ENCODE peak calls at places on chromosomes 7 and 10, in nine cellular contexts. S is cardiac muscle cell; E is fibroblast of pulmonary artery; I is BJ; F is CD8-positive, alpha-beta T cell; R is sigmoid colon; Y is adrenal gland; C is bronchial epithelial cell; B is astrocyte of the spinal cord. X is an unnamed sample.

GRCh38 chr7:92590711-92591310 is 621 bp upstream of the FAM133B start:
- DNase-seq in S (no peak), E (no peak), I (no peak), F (no peak), R (no peak), Y (no peak), C (no peak), B (no peak), X (no peak)

GRCh38 chr10:103042129-103042528 is 124.0 kb downstream of the CNNM2 start:
- DNase-seq in S (no peak), E (no peak), I (no peak), F (no peak), R (no peak), Y (no peak), C (peak; percentile 69), B (no peak), X (no peak)

GRCh38 chr7:71482284-71482683 is 350.3 kb downstream of the GALNT17 start:
- DNase-seq in S (no peak), E (no peak), I (no peak), F (no peak), R (no peak), Y (no peak), C (no peak), B (no peak), X (no peak)

GRCh38 chr7:42099076-42099836 is 137.8 kb downstream of the GLI3 start:
- DNase-seq in S (no peak), E (no peak), I (no peak), F (no peak), R (no peak), Y (no peak), C (peak; percentile 26), B (no peak), X (no peak)

GRCh38 chr10:119253433-119254174 is 46.2 kb downstream of the GRK5 start:
- DNase-seq in S (peak; percentile 95), E (peak; percentile 92), I (peak; percentile 92), F (no peak), R (peak; percentile 92), Y (peak; percentile 90), C (peak; percentile 66), B (peak; percentile 97), X (peak; percentile 69)

GRCh38 chr10:61842755-61843497 is 58.6 kb upstream of the ARID5B start:
- DNase-seq in S (peak; percentile 58), E (peak; percentile 66), I (peak; percentile 33), F (no peak), R (no peak), Y (peak; percentile 52), C (peak; percentile 77), B (peak; percentile 70), X (no peak)

GRCh38 chr10:62224606-62225005 is 44.0 kb downstream of the RTKN2 start:
- DNase-seq in S (peak; percentile 59), E (peak; percentile 54), I (no peak), F (no peak), R (no peak), Y (no peak), C (peak; percentile 62), B (peak; percentile 65), X (no peak)

GRCh38 chr10:69043931-69044531 is 43.9 kb upstream of the SRGN start:
- DNase-seq in S (no peak), E (no peak), I (no peak), F (peak; percentile 22), R (no peak), Y (no peak), C (no peak), B (no peak), X (peak; percentile 42)

GRCh38 chr7:138316421-138317043 is 143.5 kb upstream of the TRIM24 start:
- DNase-seq in S (no peak), E (peak; percentile 3), I (no peak), F (no peak), R (no peak), Y (no peak), C (no peak), B (peak; percentile 12), X (no peak)

GRCh38 chr10:92181575-92181974 is 109.3 kb downstream of the CPEB3 start:
- DNase-seq in S (peak; percentile 11), E (peak; percentile 27), I (no peak), F (no peak), R (no peak), Y (no peak), C (no peak), B (no peak), X (no peak)

GRCh38 chr10:35576730-35577129 is 28.4 kb upstream of the GJD4 start:
- DNase-seq in S (no peak), E (no peak), I (no peak), F (no peak), R (no peak), Y (no peak), C (no peak), B (no peak), X (no peak)

GRCh38 chr10:35572583-35572982 is 32.6 kb upstream of the GJD4 start:
- DNase-seq in S (peak; percentile 6), E (peak; percentile 26), I (no peak), F (no peak), R (no peak), Y (no peak), C (no peak), B (no peak), X (no peak)

GRCh38 chr10:35573786-35574185 is 31.4 kb upstream of the GJD4 start:
- DNase-seq in S (no peak), E (no peak), I (no peak), F (no peak), R (no peak), Y (no peak), C (no peak), B (no peak), X (no peak)

GRCh38 chr10:35575640-35576039 is 29.5 kb upstream of the GJD4 start:
- DNase-seq in S (no peak), E (no peak), I (no peak), F (no peak), R (no peak), Y (no peak), C (no peak), B (no peak), X (no peak)

DNA sequence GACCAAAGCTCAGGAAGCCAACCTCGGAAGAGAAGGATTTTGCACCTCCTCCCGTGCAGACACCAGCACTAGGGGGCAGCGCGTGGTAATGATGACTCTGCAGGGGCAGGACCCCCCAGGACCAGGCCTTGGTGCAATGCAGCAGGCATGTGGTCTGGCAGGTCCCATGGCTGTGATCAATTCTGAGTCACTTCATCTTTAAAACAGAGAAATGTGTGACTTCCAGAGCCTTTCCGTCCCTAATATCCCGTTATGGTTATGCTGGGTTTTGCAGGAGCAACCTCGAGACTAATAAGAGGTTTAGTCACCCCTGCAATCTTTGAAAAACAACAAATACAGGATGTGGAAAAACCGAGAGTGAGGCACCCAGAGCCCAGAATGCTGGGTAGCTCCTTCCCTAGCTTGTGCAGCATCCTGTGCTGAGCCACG is 30.2 kb upstream of the GJD4 start:
- DNase-seq in S (peak; percentile 63), E (peak; percentile 80), I (peak; percentile 31), F (no peak), R (no peak), Y (no peak), C (no peak), B (peak; percentile 96), X (no peak)
- TF ChIP-seq CTCF in S (peak; percentile 45), E (peak; percentile 40), I (peak; percentile 30), F (no peak), R (no peak), Y (no peak), C (no peak), B (peak; percentile 58), X (peak; percentile 52)

GRCh38 chr7:16420649-16421332 is 547 bp downstream of the CRPPA start:
- DNase-seq in S (peak; percentile 94), E (peak; percentile 89), I (no peak), F (peak; percentile 82), R (peak; percentile 94), Y (peak; percentile 91), C (peak; percentile 83), B (peak; percentile 89), X (no peak)
- TF ChIP-seq CTCF in S (no peak), E (peak; percentile 8), I (peak; percentile 29), F (no peak), R (peak; percentile 45), Y (peak; percentile 31), C (peak; percentile 38), B (peak; percentile 30), X (peak; percentile 70)

GRCh38 chr7:44103566-44103940 is 592 bp upstream of the AEBP1 start:
- DNase-seq in S (no peak), E (no peak), I (no peak), F (no peak), R (no peak), Y (no peak), C (no peak), B (no peak), X (peak; percentile 70)

GRCh38 chr7:44102846-44103565 is 1.1 kb upstream of the AEBP1 start:
- DNase-seq in S (no peak), E (no peak), I (no peak), F (no peak), R (no peak), Y (no peak), C (no peak), B (no peak), X (peak; percentile 55)

GRCh38 chr7:44105832-44106231 is 1.7 kb downstream of the AEBP1 start:
- DNase-seq in S (no peak), E (no peak), I (no peak), F (no peak), R (no peak), Y (no peak), C (no peak), B (no peak), X (peak; percentile 22)

GRCh38 chr7:44104880-44105771 is 981 bp downstream of the AEBP1 start:
- DNase-seq in S (peak; percentile 60), E (peak; percentile 73), I (peak; percentile 43), F (no peak), R (peak; percentile 82), Y (peak; percentile 35), C (peak; percentile 72), B (peak; percentile 54), X (peak; percentile 72)

DNA sequence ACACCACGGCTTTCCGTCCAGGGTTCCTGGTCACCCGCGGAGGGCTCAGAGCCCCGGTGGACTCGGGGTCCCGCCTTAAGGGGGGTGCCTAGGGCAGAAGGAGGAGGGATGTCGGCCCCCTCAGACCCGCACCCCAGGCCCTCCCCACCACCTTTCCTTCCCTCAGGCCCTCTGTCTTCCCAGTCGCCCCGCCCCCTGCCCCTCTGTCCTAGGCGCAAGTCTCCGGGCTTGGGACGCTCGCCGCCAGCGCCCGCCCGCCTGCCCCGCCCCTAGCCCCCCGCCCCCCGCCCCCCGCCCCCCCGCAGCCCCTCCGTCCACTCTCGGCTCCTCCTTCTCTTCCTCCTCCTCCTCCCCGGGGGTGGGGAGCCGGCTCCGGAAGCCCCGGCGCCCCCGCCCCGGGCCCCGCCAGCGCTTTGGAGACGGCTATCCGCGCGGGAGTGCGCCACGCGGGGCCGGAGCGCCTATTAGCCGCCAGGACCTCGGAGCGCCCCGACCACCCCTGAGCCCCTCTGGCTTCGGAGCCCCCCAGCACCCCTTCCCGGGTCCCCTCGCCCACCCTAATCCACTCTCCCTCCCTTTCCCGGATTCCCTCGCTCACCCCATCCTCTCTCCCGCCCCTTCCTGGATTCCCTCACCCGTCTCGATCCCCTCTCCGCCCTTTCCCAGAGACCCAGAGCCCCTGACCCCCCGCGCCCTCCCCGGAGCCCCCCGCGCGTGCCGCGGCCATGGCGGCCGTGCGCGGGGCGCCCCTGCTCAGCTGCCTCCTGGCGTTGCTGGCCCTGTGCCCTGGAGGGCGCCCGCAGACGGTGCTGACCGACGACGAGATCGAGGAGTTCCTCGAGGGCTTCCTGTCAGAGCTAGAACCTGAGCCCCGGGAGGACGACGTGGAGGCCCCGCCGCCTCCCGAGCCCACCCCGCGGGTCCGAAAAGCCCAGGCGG is at the start of gene AEBP1:
- DNase-seq in S (peak; percentile 50), E (peak; percentile 37), I (no peak), F (peak; percentile 44), R (peak; percentile 74), Y (no peak), C (no peak), B (peak; percentile 30), X (peak; percentile 83)
- TF ChIP-seq CTCF in S (no peak), E (no peak), I (no peak), F (no peak), R (no peak), Y (no peak), C (no peak), B (no peak), X (peak; percentile 37)

GRCh38 chr10:132252412-132252811 is 55.3 kb downstream of the STK32C start:
- DNase-seq in S (no peak), E (no peak), I (no peak), F (no peak), R (no peak), Y (no peak), C (no peak), B (no peak), X (no peak)
- TF ChIP-seq CTCF in S (peak; percentile 9), E (no peak), I (peak; percentile 16), F (no peak), R (no peak), Y (no peak), C (no peak), B (no peak), X (peak; percentile 27)

X was measured in chondrocyte.